ENCODE peak calls at places on chromosomes 4 and X, in seven cellular contexts. J is DMS153; N is stimulated activated CD4-positive, alpha-beta T cell treated with anti-CD3 and anti-CD28 coated beads, TNF-alpha, amount 100 ng/mL, for 4 hours; X is T1000; S is fibroblast of the aortic adventitia; F is amniotic epithelial cell; G is foreskin keratinocyte. O is an unnamed sample.

GRCh38 chr4:98446499-98447375 is 185.6 kb downstream of the RAP1GDS1 start:
- DNase-seq in N (peak), G (peak), F (peak), J (no peak), S (no peak), X (no peak), O (no peak)

GRCh38 chrX:150730719-150731118 is 37.5 kb downstream of the MTMR1 start:
- DNase-seq in F (no peak), N (no peak), J (no peak), X (no peak), S (peak), G (no peak), O (no peak)

GRCh38 chr4:157999723-158000122 is 173.1 kb downstream of the GASK1B start:
- DNase-seq in F (no peak), G (no peak), N (no peak), S (no peak), J (no peak), X (no peak), O (no peak)

GRCh38 chr4:94690851-94691254 is 66.9 kb upstream of the BMPR1B start:
- DNase-seq in J (no peak), N (no peak), S (peak), F (peak), G (no peak), X (peak), O (no peak)

GRCh38 chrX:20060961-20061868 is 55.5 kb downstream of the MAP7D2 start:
- DNase-seq in G (no peak), X (no peak), S (no peak), N (no peak), F (no peak), J (peak), O (no peak)

GRCh38 chrX:49233887-49234555 is 881 bp upstream of the CACNA1F start:
- DNase-seq in F (no peak), X (no peak), S (no peak), N (no peak), G (no peak), J (no peak), O (no peak)

GRCh38 chr4:36709986-36710385 is 428.6 kb downstream of the DTHD1 start:
- DNase-seq in F (no peak), X (no peak), G (no peak), N (no peak), J (no peak), S (no peak), O (no peak)

GRCh38 chr4:99855677-99856076 is 38.5 kb downstream of the LAMTOR3 start:
- DNase-seq in J (no peak), G (no peak), X (no peak), N (no peak), S (no peak), F (no peak), O (no peak)

GRCh38 chr4:103449285-103449684 is 251.1 kb upstream of the CENPE start:
- DNase-seq in X (no peak), J (no peak), F (no peak), N (no peak), G (no peak), S (no peak), O (no peak)

GRCh38 chr4:49002931-49003330 is 16.9 kb downstream of the CWH43 start:
- DNase-seq in X (no peak), F (no peak), N (no peak), J (no peak), G (no peak), S (no peak), O (no peak)

GRCh38 chrX:70979136-70979762 is 48.4 kb upstream of the SLC7A3 start:
- DNase-seq in N (no peak), F (peak), S (peak), X (no peak), G (no peak), J (no peak), O (no peak)

GRCh38 chrX:129842510-129843208 is 1.0 kb downstream of the ZDHHC9 start:
- DNase-seq in N (no peak), F (no peak), X (no peak), S (peak), J (peak), G (peak), O (no peak)

GRCh38 chr4:138845051-138845450 is 170.5 kb upstream of the NOCT start:
- DNase-seq in S (no peak), N (no peak), F (no peak), X (no peak), G (no peak), J (no peak), O (no peak)

GRCh38 chr4:47287735-47288134 is 175.8 kb downstream of the COMMD8 start:
- DNase-seq in G (peak), J (no peak), S (peak), F (peak), X (peak), N (no peak), O (no peak)

GRCh38 chr4:111070390-111070789 is 447.5 kb upstream of the PITX2 start:
- DNase-seq in J (no peak), X (no peak), G (no peak), S (peak), N (no peak), F (peak), O (no peak)

GRCh38 chr4:22848332-22848731 is 155.6 kb downstream of the GBA3 start:
- DNase-seq in X (no peak), F (no peak), S (no peak), J (no peak), N (no peak), G (no peak), O (no peak)

GRCh38 chrX:15579778-15580747 is 20.7 kb downstream of the ACE2 start:
- DNase-seq in G (peak), F (peak), X (no peak), J (no peak), N (no peak), S (peak), O (no peak)

GRCh38 chrX:19875051-19875432 is 12.4 kb downstream of the SH3KBP1 start:
- DNase-seq in S (no peak), J (no peak), G (no peak), F (no peak), N (no peak), X (no peak), O (no peak)

GRCh38 chr4:98092833-98093439 is 50.3 kb downstream of the STPG2 start:
- DNase-seq in G (peak), N (no peak), J (no peak), S (peak), X (no peak), F (peak), O (peak)

GRCh38 chr4:98706200-98706813 is 47.9 kb upstream of the TSPAN5 start:
- DNase-seq in J (no peak), X (no peak), F (no peak), G (no peak), N (no peak), S (no peak), O (no peak)

GRCh38 chr4:24141836-24142235 is 252.0 kb upstream of the PPARGC1A start:
- DNase-seq in N (no peak), X (no peak), J (no peak), G (no peak), F (no peak), S (no peak), O (no peak)

GRCh38 chr4:67746797-67747495 is 7.2 kb downstream of the GNRHR start:
- DNase-seq in X (no peak), G (no peak), N (no peak), F (peak), J (no peak), S (peak), O (no peak)

GRCh38 chr4:1081689-1082040 is 31.7 kb downstream of the RNF212 start:
- DNase-seq in G (no peak), X (no peak), J (no peak), S (peak), F (peak), N (no peak), O (no peak)

GRCh38 chr4:33996075-33996718 is 2248.1 kb downstream of the ARAP2 start:
- DNase-seq in F (peak), N (no peak), J (no peak), G (peak), S (no peak), X (no peak), O (no peak)

GRCh38 chr4:22372958-22373357 is 142.9 kb downstream of the ADGRA3 start:
- DNase-seq in F (no peak), X (no peak), G (no peak), N (no peak), J (no peak), S (no peak), O (no peak)

GRCh38 chr4:37758226-37758625 is 68.3 kb upstream of the PGM2 start:
- DNase-seq in J (no peak), S (peak), F (peak), X (no peak), G (peak), N (no peak), O (no peak)

GRCh38 chr4:165592386-165592785 is 213.6 kb downstream of the CPE start:
- DNase-seq in S (peak), X (no peak), N (no peak), J (no peak), G (no peak), F (peak), O (no peak)

GRCh38 chr4:162852642-162853041 is 314.0 kb downstream of the NAF1 start:
- DNase-seq in J (no peak), X (no peak), S (no peak), G (no peak), F (no peak), N (no peak), O (no peak)

GRCh38 chr4:36312511-36312910 is 31.1 kb downstream of the DTHD1 start:
- DNase-seq in F (no peak), G (no peak), J (no peak), X (no peak), N (no peak), S (no peak), O (no peak)

GRCh38 chr4:92658318-92658717 is 354.6 kb downstream of the GRID2 start:
- DNase-seq in N (no peak), J (no peak), S (no peak), G (no peak), X (no peak), F (no peak), O (no peak)

GRCh38 chr4:99998062-99998880 is 48.2 kb upstream of the H2AZ1 start:
- DNase-seq in F (peak), X (no peak), G (peak), J (peak), S (peak), N (no peak), O (peak)

GRCh38 chrX:16946971-16947562 is 609 bp downstream of the REPS2 start:
- DNase-seq in F (no peak), G (no peak), J (no peak), S (no peak), X (no peak), N (no peak), O (no peak)

GRCh38 chrX:8607326-8607725 is 124.6 kb downstream of the ANOS1 start:
- DNase-seq in J (no peak), S (no peak), X (peak), N (no peak), G (peak), F (peak), O (no peak)

GRCh38 chr4:74111990-74112389 is 13.0 kb upstream of the CXCL2 start:
- DNase-seq in J (no peak), S (peak), X (no peak), N (no peak), F (peak), G (peak), O (no peak)

GRCh38 chr4:23945521-23946017 is 55.7 kb upstream of the PPARGC1A start:
- DNase-seq in S (peak), G (peak), N (no peak), F (peak), J (no peak), X (peak), O (no peak)

GRCh38 chr4:129971419-129971818 is 875.5 kb downstream of the C4orf33 start:
- DNase-seq in F (no peak), G (no peak), X (no peak), J (no peak), N (no peak), S (no peak), O (no peak)

O was measured in glomerular endothelial cell.